ENCODE peak calls at places on chromosome 2, in five cellular contexts. I is GM12865, D is left colon, G is LoVo, P is GM20000. V is an unnamed sample.

GRCh38 chr2:62038980-62039771 is 133.7 kb downstream of the COMMD1 start:
- DNase-seq in I (peak; percentile 95), G (no peak), P (peak; percentile 89), D (no peak), V (no peak)

GRCh38 chr2:150309681-150310080 is 177.8 kb downstream of the RND3 start:
- DNase-seq in G (peak; percentile 77), D (peak; percentile 50), P (no peak), I (no peak), V (peak; percentile 76)

GRCh38 chr2:23711979-23712755 is 214.8 kb downstream of the ATAD2B start:
- DNase-seq in I (no peak), P (no peak), D (no peak), G (no peak), V (no peak)

GRCh38 chr2:195656131-195656858 is 731 bp upstream of the SLC39A10 start:
- DNase-seq in I (no peak), G (no peak), P (no peak), D (no peak), V (no peak)

GRCh38 chr2:165016772-165017411 is 61.6 kb upstream of the SLC38A11 start:
- DNase-seq in D (no peak), I (peak; percentile 56), G (peak; percentile 46), P (peak; percentile 16), V (peak; percentile 48)

GRCh38 chr2:70901235-70902066 is 34.2 kb upstream of the ATP6V1B1 start:
- DNase-seq in I (no peak), D (no peak), P (no peak), G (no peak), V (no peak)

GRCh38 chr2:37189452-37190153 is 1.1 kb upstream of the SULT6B1 start:
- DNase-seq in P (no peak), G (peak; percentile 85), D (no peak), I (no peak), V (peak; percentile 79)

GRCh38 chr2:174025271-174026121 is 60.3 kb upstream of the SP3 start:
- DNase-seq in D (no peak), G (no peak), I (no peak), P (no peak), V (no peak)

GRCh38 chr2:10844083-10844482 is 31.5 kb upstream of the PDIA6 start:
- DNase-seq in D (peak; percentile 91), I (no peak), G (peak; percentile 79), P (no peak), V (peak; percentile 78)

GRCh38 chr2:62000538-62000937 is 95.1 kb downstream of the COMMD1 start:
- DNase-seq in P (no peak), D (no peak), I (no peak), G (no peak), V (no peak)